ENCODE peak calls at places on chromosomes 4 and X, in four cellular contexts. R is stimulated activated CD8-positive, alpha-beta memory T cell treated with anti-CD3 and anti-CD28 coated beads, Interleukin-2, amount 100 ng/mL, for 48 hours; T is GM23338; P is nephron progenitor cell. V is an unnamed sample.

GRCh38 chrX:44062842-44063241 is 89.7 kb upstream of the NDP start:
- DNase-seq in R (no peak), T (no peak), P (no peak), V (no peak)

GRCh38 chrX:41779058-41779564 is 55.1 kb downstream of the GPR82 start:
- DNase-seq in R (no peak), T (no peak), P (no peak), V (no peak)

GRCh38 chr4:107712236-107712635 is 7.8 kb downstream of the PAPSS1 start:
- DNase-seq in R (no peak), T (no peak), P (no peak), V (no peak)

GRCh38 chrX:33987458-33987857 is 144.7 kb downstream of the FAM47A start:
- DNase-seq in R (no peak), T (no peak), P (no peak), V (no peak)

GRCh38 chrX:7021991-7022390 is 125.5 kb upstream of the STS start:
- DNase-seq in R (no peak), T (no peak), P (no peak), V (no peak)

GRCh38 chr4:14130551-14130950 is 503.0 kb upstream of the BOD1L1 start:
- DNase-seq in R (no peak), T (no peak), P (no peak), V (no peak)

GRCh38 chr4:108342325-108342986 is 173.7 kb upstream of the LEF1 start:
- DNase-seq in R (no peak), T (no peak), P (no peak), V (no peak)

GRCh38 chr4:105944535-105944934 is 49.3 kb downstream of the NPNT start:
- DNase-seq in R (no peak), T (no peak), P (no peak), V (no peak)

GRCh38 chrX:54208531-54208930 is 25.5 kb upstream of the FAM120C start:
- DNase-seq in R (no peak), T (no peak), P (no peak), V (no peak)

GRCh38 chrX:64570204-64570603 is 175.0 kb upstream of the MTMR8 start:
- DNase-seq in R (no peak), T (peak), P (no peak), V (no peak)

GRCh38 chr4:155675709-155676429 is 9.2 kb downstream of the GUCY1A1 start:
- DNase-seq in R (no peak), T (no peak), P (no peak), V (no peak)

GRCh38 chrX:40871385-40872082 is 136.2 kb upstream of the MED14 start:
- DNase-seq in R (peak), T (no peak), P (no peak), V (no peak)

GRCh38 chrX:18873189-18873791 is 110.6 kb downstream of the PHKA2 start:
- DNase-seq in R (no peak), T (no peak), P (no peak), V (no peak)

GRCh38 chrX:44260609-44261008 is 82.9 kb downstream of the EFHC2 start:
- DNase-seq in R (no peak), T (no peak), P (no peak), V (no peak)

GRCh38 chrX:44913656-44914531 is 40.9 kb downstream of the KDM6A start:
- DNase-seq in R (no peak), T (no peak), P (no peak), V (no peak)

GRCh38 chr4:158314756-158315487 is 104.6 kb downstream of the TMEM144 start:
- DNase-seq in R (no peak), T (no peak), P (no peak), V (no peak)

GRCh38 chr4:100872811-100873210 is 355.0 kb upstream of the EMCN start:
- DNase-seq in R (no peak), T (no peak), P (no peak), V (no peak)

GRCh38 chr4:168615294-168615693 is 118.4 kb downstream of the PALLD start:
- DNase-seq in R (no peak), T (no peak), P (no peak), V (no peak)

GRCh38 chr4:86043755-86044592 is 315.9 kb downstream of the MAPK10 start:
- DNase-seq in R (no peak), T (peak), P (peak), V (no peak)

GRCh38 chrX:63475200-63475599 is 124.1 kb upstream of the SPIN4 start:
- DNase-seq in R (no peak), T (peak), P (no peak), V (no peak)

GRCh38 chrX:30751497-30751896 is 98.3 kb downstream of the GK start:
- DNase-seq in R (no peak), T (no peak), P (no peak), V (no peak)